ENCODE peak calls at places on chromosomes 1 and 21, in five cellular contexts. V is K562, J is endothelial cell of umbilical vein, H is SK-N-SH, O is HCT116. S is an unnamed sample.

GRCh38 chr1:200279810-200280411 is 129.9 kb downstream of the ZNF281 start:
- DNase-seq in V (peak), J (peak), H (peak), O (peak), S (no peak)

GRCh38 chr1:108036796-108037545 is 72.0 kb upstream of the VAV3 start:
- DNase-seq in V (no peak), J (no peak), H (no peak), O (no peak), S (no peak)

GRCh38 chr1:33305016-33305415 is 15.9 kb downstream of the A3GALT2 start:
- DNase-seq in V (no peak), J (no peak), H (no peak), O (no peak), S (no peak)

GRCh38 chr1:202966006-202966904 is 802 bp downstream of the CYB5R1 start:
- DNase-seq in V (no peak), J (peak), H (no peak), O (no peak), S (no peak)

GRCh38 chr1:224542783-224543440 is 73.2 kb upstream of the CNIH3 start:
- DNase-seq in V (no peak), J (peak), H (no peak), O (peak), S (peak)

GRCh38 chr1:55314740-55315139 is 99.6 kb upstream of the USP24 start:
- DNase-seq in V (no peak), J (no peak), H (no peak), O (no peak), S (no peak)

GRCh38 chr1:241499910-241500309 is 19.6 kb downstream of the FH start:
- DNase-seq in V (peak), J (peak), H (peak), O (no peak), S (no peak)

GRCh38 chr1:95249929-95250328 is 15.9 kb downstream of the RWDD3 start:
- DNase-seq in V (no peak), J (no peak), H (no peak), O (no peak), S (no peak)

GRCh38 chr1:198125995-198126758 is 30.6 kb upstream of the NEK7 start:
- DNase-seq in V (no peak), J (peak), H (no peak), O (no peak), S (no peak)

GRCh38 chr21:14858309-14858708 is 206.5 kb downstream of the NRIP1 start:
- DNase-seq in V (no peak), J (no peak), H (no peak), O (no peak), S (no peak)

GRCh38 chr21:14864211-14865021 is 200.4 kb downstream of the NRIP1 start:
- DNase-seq in V (peak), J (peak), H (peak), O (no peak), S (no peak)

GRCh38 chr21:14863745-14864210 is 201.0 kb downstream of the NRIP1 start:
- DNase-seq in V (no peak), J (no peak), H (no peak), O (no peak), S (no peak)

GRCh38 chr21:14866859-14867560 is 197.8 kb downstream of the NRIP1 start:
- DNase-seq in V (no peak), J (no peak), H (no peak), O (no peak), S (no peak)

GRCh38 chr21:14862794-14863720 is 201.7 kb downstream of the NRIP1 start:
- DNase-seq in V (no peak), J (peak), H (no peak), O (no peak), S (peak)
- H3K9ac ChIP-seq in V (no peak), J (no peak), H (no peak), O (no peak), S (peak)

GRCh38 chr1:31771891-31772668 is 7.9 kb upstream of the ADGRB2 start:
- DNase-seq in V (no peak), J (no peak), H (no peak), O (no peak), S (no peak)
- H3K4me3 ChIP-seq in V (no peak), J (no peak), H (no peak), O (no peak), S (no peak)

GRCh38 chr1:205519541-205520131 is 15.2 kb downstream of the CDK18 start:
- DNase-seq in V (no peak), J (no peak), H (no peak), O (no peak), S (no peak)
- TF ChIP-seq POLR2AphosphoS5 in V (no peak), J (no peak), H (no peak), O (no peak), S (no peak)

GRCh38 chr1:226403522-226404034 is 4.3 kb downstream of the PARP1 start:
- DNase-seq in V (peak), J (peak), H (peak), O (no peak), S (no peak)
- H3K9ac ChIP-seq in V (peak), J (no peak), H (no peak), O (no peak), S (peak)

GRCh38 chr1:46247433-46248121 is at the start of gene RAD54L:
- DNase-seq in V (peak), J (peak), H (peak), O (peak), S (peak)

GRCh38 chr1:46244656-46245371 is 2.7 kb upstream of the RAD54L start:
- DNase-seq in V (peak), J (peak), H (peak), O (no peak), S (no peak)

GRCh38 chr1:46248122-46248920 is 758 bp downstream of the RAD54L start:
- DNase-seq in V (peak), J (peak), H (peak), O (peak), S (no peak)

GRCh38 chr1:46242918-46243317 is 4.6 kb upstream of the RAD54L start:
- DNase-seq in V (no peak), J (no peak), H (no peak), O (no peak), S (no peak)

GRCh38 chr1:46246548-46247432 is 773 bp upstream of the RAD54L start:
- DNase-seq in V (peak), J (no peak), H (peak), O (no peak), S (no peak)
- H3K4me3 ChIP-seq in V (peak), J (peak), H (peak), O (peak), S (peak)

S was measured in SK-N-MC.